ENCODE peak calls at places on chromosomes 16 and 17, in six cellular contexts. N, B, D, Y, L and F are unnamed samples.

GRCh38 chr16:11257131-11257938 is 1.3 kb upstream of the SOCS1 start:
- DNase-seq in L (peak), N (peak), Y (no peak), B (peak), D (peak), F (no peak)

GRCh38 chr17:352421-353212 is at the start of gene RPH3AL:
- DNase-seq in B (no peak), N (peak), Y (no peak), D (peak), L (no peak), F (no peak)

GRCh38 chr17:41620583-41621434 is 3.6 kb downstream of the KRT17 start:
- DNase-seq in L (no peak), N (no peak), B (no peak), Y (no peak), D (no peak), F (peak)

GRCh38 chr16:50308237-50308965 is 42.0 kb downstream of the ADCY7 start:
- DNase-seq in B (no peak), D (peak), Y (no peak), L (no peak), N (peak), F (no peak)

GRCh38 chr17:5769936-5770335 is 185.6 kb upstream of the NLRP1 start:
- DNase-seq in B (no peak), Y (no peak), D (no peak), N (no peak), L (no peak), F (no peak)

GRCh38 chr16:5468488-5468887 is 370.9 kb upstream of the EEF2KMT start:
- DNase-seq in D (no peak), L (no peak), B (no peak), Y (no peak), N (no peak), F (no peak)

GRCh38 chr16:68083861-68084503 is 1.2 kb upstream of the NFATC3 start:
- DNase-seq in L (no peak), B (peak), D (no peak), N (no peak), Y (peak), F (no peak)

GRCh38 chr16:1832831-1833454 is 5.9 kb downstream of the FAHD1 start:
- DNase-seq in N (no peak), B (peak), L (no peak), Y (no peak), D (no peak), F (no peak)

GRCh38 chr17:35089846-35090193 is 26.3 kb upstream of the RFFL start:
- DNase-seq in B (peak), N (no peak), L (no peak), Y (no peak), D (no peak), F (no peak)

GRCh38 chr16:4330277-4330882 is 14.5 kb downstream of the GLIS2 start:
- DNase-seq in N (peak), Y (no peak), D (peak), L (peak), B (peak), F (no peak)

GRCh38 chr16:27199235-27199586 is 4.1 kb upstream of the KDM8 start:
- DNase-seq in L (no peak), N (no peak), D (no peak), Y (no peak), B (no peak), F (no peak)

GRCh38 chr17:75346906-75347305 is 57.7 kb upstream of the SLC25A19 start:
- DNase-seq in D (no peak), Y (no peak), L (peak), B (peak), N (no peak), F (no peak)

GRCh38 chr16:27305839-27306442 is 7.8 kb upstream of the IL4R start:
- DNase-seq in B (no peak), D (no peak), N (no peak), L (no peak), Y (no peak), F (no peak)

GRCh38 chr17:18038149-18038850 is 668 bp downstream of the ATPAF2 start:
- DNase-seq in L (no peak), Y (no peak), N (no peak), B (peak), D (no peak), F (no peak)

GRCh38 chr16:11907160-11907970 is 8.4 kb downstream of the GSPT1 start:
- DNase-seq in D (no peak), N (no peak), B (no peak), Y (no peak), L (no peak), F (no peak)

GRCh38 chr17:9330140-9330902 is 245.3 kb downstream of the STX8 start:
- DNase-seq in B (no peak), Y (no peak), L (no peak), N (no peak), D (no peak), F (no peak)

GRCh38 chr16:48607056-48607825 is 2.7 kb downstream of the N4BP1 start:
- DNase-seq in Y (no peak), B (no peak), D (no peak), L (peak), N (no peak), F (no peak)

GRCh38 chr16:84239910-84240309 is at the start of gene KCNG4:
- DNase-seq in B (no peak), L (no peak), N (no peak), Y (no peak), D (no peak), F (no peak)

GRCh38 chr17:48429156-48429555 is 858 bp downstream of the SKAP1 start:
- DNase-seq in B (no peak), N (no peak), Y (no peak), D (no peak), L (no peak), F (no peak)

GRCh38 chr17:17205368-17206148 is 575 bp downstream of the PLD6 start:
- DNase-seq in B (peak), L (peak), D (peak), Y (no peak), N (peak), F (no peak)

GRCh38 chr17:83189013-83189672 is 109.7 kb downstream of the METRNL start:
- DNase-seq in L (no peak), B (no peak), Y (no peak), D (no peak), N (peak), F (no peak)

GRCh38 chr17:76265624-76266243 is 586 bp downstream of the UBALD2 start:
- DNase-seq in N (peak), B (peak), D (no peak), Y (no peak), L (peak), F (no peak)

GRCh38 chr16:12470311-12471229 is 333.1 kb downstream of the CPPED1 start:
- DNase-seq in Y (no peak), L (no peak), B (no peak), N (peak), D (no peak), F (no peak)

GRCh38 chr16:85778873-85779272 is 20.5 kb downstream of the EMC8 start:
- DNase-seq in L (no peak), B (no peak), Y (no peak), N (no peak), D (no peak), F (no peak)

GRCh38 chr16:79093554-79093967 is 507.0 kb downstream of the MAF start:
- DNase-seq in B (peak), L (no peak), N (no peak), Y (no peak), D (peak), F (no peak)

GRCh38 chr17:77826132-77826873 is 132.2 kb upstream of the TNRC6C start:
- DNase-seq in N (peak), L (no peak), D (no peak), Y (no peak), B (no peak), F (no peak)

GRCh38 chr17:31158741-31159377 is 64.1 kb downstream of the NF1 start:
- DNase-seq in L (no peak), B (no peak), Y (no peak), N (no peak), D (no peak), F (no peak)

GRCh38 chr17:45016237-45016636 is 35.2 kb downstream of the DCAKD start:
- DNase-seq in Y (no peak), D (no peak), B (no peak), N (no peak), L (no peak), F (no peak)

GRCh38 chr17:48576479-48577309 is 1.5 kb downstream of the HOXB4 start:
- DNase-seq in N (no peak), D (no peak), Y (no peak), L (peak), B (peak), F (no peak)

GRCh38 chr16:4089251-4089810 is 26.9 kb downstream of the ADCY9 start:
- DNase-seq in N (no peak), L (no peak), Y (no peak), B (no peak), D (no peak), F (no peak)

GRCh38 chr17:50099003-50099402 is 3.9 kb downstream of the PDK2 start:
- DNase-seq in N (no peak), D (no peak), Y (no peak), B (no peak), L (no peak), F (no peak)

GRCh38 chr16:89169778-89170177 is 1.8 kb upstream of the CDH15 start:
- DNase-seq in N (peak), D (no peak), L (no peak), B (no peak), Y (no peak), F (no peak)

GRCh38 chr17:75241996-75242460 is 19.4 kb downstream of the GGA3 start:
- DNase-seq in B (no peak), N (peak), D (peak), L (peak), Y (no peak), F (no peak)

GRCh38 chr17:74757931-74758845 is 9.8 kb downstream of the NHERF1 start:
- DNase-seq in L (no peak), B (no peak), Y (no peak), N (no peak), D (no peak), F (no peak)

GRCh38 chr17:46850688-46851028 is 725 bp upstream of the WNT9B start:
- DNase-seq in Y (no peak), L (no peak), N (no peak), B (no peak), D (no peak), F (no peak)
- H3K4me3 ChIP-seq in Y (no peak), L (no peak), N (peak), B (no peak), D (no peak), F (no peak)

DNA sequence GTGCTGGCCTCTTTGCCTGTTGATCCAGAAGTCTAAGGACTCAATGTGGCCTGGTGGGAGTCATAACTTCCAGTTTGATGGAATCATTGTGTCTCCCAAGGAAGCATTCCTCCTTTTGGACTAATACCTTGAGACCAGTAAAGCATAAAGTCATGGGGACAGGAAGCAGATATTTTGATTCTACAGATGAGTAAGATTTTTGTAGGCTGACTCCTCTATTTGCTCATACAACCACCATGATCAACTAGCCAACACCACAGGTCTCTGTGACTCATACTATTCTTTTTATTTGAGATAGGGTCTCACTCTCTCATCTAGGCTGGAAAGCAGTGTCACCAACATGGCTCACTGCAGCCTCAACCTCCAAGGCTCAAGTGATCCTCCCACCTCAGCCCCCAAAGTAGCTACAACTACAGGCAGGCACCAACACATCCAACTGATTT is 6.2 kb downstream of the MT2A start:
- DNase-seq in B (no peak), D (no peak), Y (no peak), N (no peak), L (peak), F (no peak)
- H3K4me3 ChIP-seq in B (no peak), D (no peak), Y (no peak), N (no peak), L (no peak), F (no peak)

DNA sequence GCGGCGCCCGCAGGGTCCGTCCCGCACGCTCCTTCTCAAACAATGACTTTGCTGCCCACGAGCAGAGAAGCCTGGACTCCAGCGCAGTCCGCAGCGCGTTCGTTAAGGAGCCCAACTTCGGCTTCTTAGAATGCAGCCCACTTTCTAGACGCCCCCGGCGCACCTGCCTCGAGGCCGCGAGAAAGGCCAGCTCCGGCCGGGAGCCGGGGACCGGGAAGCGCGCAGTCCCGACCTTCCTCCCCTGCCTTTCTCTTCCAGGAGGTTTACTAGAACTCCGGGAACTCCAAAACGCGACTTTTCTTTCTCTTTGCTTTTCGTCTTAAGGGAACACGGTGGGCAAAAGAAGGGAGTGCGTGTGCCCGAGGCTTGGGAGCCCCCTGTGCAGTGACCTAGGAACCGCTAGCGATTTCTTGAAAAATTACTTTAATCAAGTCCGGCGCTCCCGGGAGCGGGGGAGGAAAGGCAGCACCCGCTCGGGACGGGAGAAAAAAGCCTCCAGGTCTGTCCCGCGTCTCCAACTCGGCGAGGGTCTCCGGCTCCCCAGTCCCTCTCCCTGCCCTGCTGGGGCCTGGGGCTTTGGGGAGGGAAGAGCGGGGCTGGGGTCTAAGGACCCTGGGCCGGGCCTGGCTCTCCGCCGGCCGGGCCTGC is 2.6 kb downstream of the HNF1B start:
- DNase-seq in B (no peak), N (no peak), Y (no peak), D (no peak), L (peak), F (no peak)
- H3K4me3 ChIP-seq in B (no peak), N (peak), Y (peak), D (no peak), L (peak), F (no peak)

GRCh38 chr17:8123695-8124349 is at the start of gene HES7:
- DNase-seq in L (no peak), Y (no peak), B (peak), D (no peak), N (peak), F (no peak)
- H3K4me3 ChIP-seq in L (peak), Y (peak), B (peak), D (no peak), N (peak), F (peak)